ENCODE peak calls at places on chromosomes 3 and 15, in ten cellular contexts. B is T-cell; O is T-helper 9 cell; P is activated CD4-positive, CD25-positive, alpha-beta regulatory T cell; U is T-helper 17 cell; Z is GDM1; K is Peyer's patch; W is T-helper 2 cell; G is tibial nerve; X is lung. H is an unnamed sample.

GRCh38 chr3:17489139-17489538 is 253.3 kb downstream of the TBC1D5 start:
- DNase-seq in U (no peak), X (no peak), P (no peak), B (no peak), Z (no peak), W (no peak), G (no peak), K (no peak), O (no peak), H (no peak)

GRCh38 chr3:126121074-126121473 is 37.1 kb upstream of the SLC41A3 start:
- DNase-seq in G (no peak), U (peak), Z (no peak), X (no peak), O (no peak), W (no peak), K (no peak), B (no peak), P (no peak), H (no peak)

GRCh38 chr3:86814918-86815655 is 175.9 kb downstream of the VGLL3 start:
- DNase-seq in O (no peak), U (no peak), P (no peak), W (no peak), G (no peak), Z (no peak), K (no peak), B (no peak), X (no peak), H (no peak)

GRCh38 chr3:52052831-52053306 is 3.5 kb downstream of the DUSP7 start:
- DNase-seq in B (no peak), W (no peak), K (peak), Z (peak), P (no peak), G (peak), U (peak), O (peak), X (peak), H (peak)

GRCh38 chr3:96983731-96984130 is 169.3 kb downstream of the EPHA6 start:
- DNase-seq in X (no peak), P (no peak), W (no peak), O (no peak), Z (no peak), G (no peak), U (no peak), B (no peak), K (no peak), H (no peak)

GRCh38 chr3:110293660-110294059 is 778.0 kb upstream of the NECTIN3 start:
- DNase-seq in W (no peak), X (no peak), Z (no peak), G (no peak), P (no peak), K (no peak), O (no peak), U (no peak), B (no peak), H (no peak)

GRCh38 chr15:27696530-27696929 is 402.6 kb downstream of the OCA2 start:
- DNase-seq in P (no peak), K (no peak), G (no peak), B (no peak), W (no peak), X (no peak), O (no peak), U (no peak), Z (no peak), H (no peak)

GRCh38 chr3:132180337-132180791 is 136.8 kb upstream of the ACP3 start:
- DNase-seq in X (no peak), B (no peak), P (no peak), W (no peak), K (no peak), Z (peak), U (no peak), G (no peak), O (no peak), H (no peak)

GRCh38 chr3:191141728-191142127 is 57.3 kb upstream of the OSTN start:
- DNase-seq in U (no peak), G (no peak), K (no peak), Z (no peak), P (no peak), X (no peak), B (no peak), O (no peak), W (no peak), H (no peak)

GRCh38 chr3:49523756-49524747 is 30.2 kb upstream of the BSN start:
- DNase-seq in K (no peak), G (no peak), W (no peak), Z (no peak), U (no peak), X (no peak), P (no peak), B (no peak), O (no peak), H (no peak)

GRCh38 chr3:128349963-128350599 is 116.6 kb downstream of the DNAJB8 start:
- DNase-seq in B (no peak), W (no peak), X (no peak), O (no peak), G (no peak), K (peak), U (no peak), Z (no peak), P (no peak), H (no peak)

GRCh38 chr15:35530698-35531097 is 15.3 kb downstream of the DPH6 start:
- DNase-seq in U (no peak), Z (no peak), K (no peak), O (no peak), P (no peak), W (no peak), G (no peak), B (no peak), X (no peak), H (no peak)

GRCh38 chr15:66677336-66677735 is 24.7 kb upstream of the SMAD6 start:
- DNase-seq in Z (no peak), X (no peak), G (no peak), B (no peak), W (no peak), O (no peak), K (no peak), U (no peak), P (no peak), H (no peak)

GRCh38 chr3:193057616-193058015 is 140.0 kb upstream of the MB21D2 start:
- DNase-seq in B (no peak), P (no peak), O (no peak), Z (no peak), W (no peak), G (no peak), X (no peak), U (no peak), K (no peak), H (no peak)

GRCh38 chr15:91752081-91752810 is 101.3 kb upstream of the SLCO3A1 start:
- DNase-seq in Z (no peak), P (no peak), K (no peak), B (no peak), O (no peak), X (no peak), G (no peak), W (no peak), U (no peak), H (no peak)

GRCh38 chr3:14352002-14352627 is 50.3 kb upstream of the SLC6A6 start:
- DNase-seq in W (no peak), U (no peak), O (no peak), B (no peak), G (no peak), K (no peak), Z (no peak), X (no peak), P (no peak), H (no peak)

GRCh38 chr3:65672876-65673815 is 365.6 kb downstream of the MAGI1 start:
- DNase-seq in O (no peak), B (no peak), Z (peak), U (no peak), W (no peak), P (no peak), G (peak), X (peak), K (peak), H (peak)

GRCh38 chr15:60172147-60172546 is 168.0 kb downstream of the FOXB1 start:
- DNase-seq in G (no peak), B (no peak), W (no peak), K (no peak), U (no peak), Z (no peak), P (no peak), O (no peak), X (no peak), H (no peak)

GRCh38 chr3:133578548-133579191 is 5.2 kb downstream of the CDV3 start:
- DNase-seq in B (no peak), P (no peak), X (no peak), K (no peak), G (no peak), W (no peak), U (no peak), O (no peak), Z (no peak), H (no peak)

GRCh38 chr3:101823525-101823924 is 25.8 kb upstream of the NFKBIZ start:
- DNase-seq in U (no peak), P (no peak), O (no peak), W (no peak), K (no peak), X (no peak), G (no peak), Z (no peak), B (no peak), H (no peak)

GRCh38 chr3:158847466-158847849 is 45.6 kb downstream of the MFSD1 start:
- DNase-seq in W (no peak), Z (no peak), U (no peak), G (no peak), X (no peak), K (no peak), O (no peak), P (no peak), B (no peak), H (no peak)

GRCh38 chr3:46908294-46908985 is 30.9 kb downstream of the PTH1R start:
- DNase-seq in B (no peak), G (peak), K (peak), Z (no peak), W (no peak), X (no peak), O (no peak), U (no peak), P (no peak), H (no peak)

GRCh38 chr15:82730022-82730530 is 20.4 kb upstream of the AP3B2 start:
- DNase-seq in Z (no peak), G (no peak), O (no peak), W (no peak), B (no peak), U (no peak), X (no peak), P (no peak), K (no peak), H (no peak)

GRCh38 chr15:37995461-37996347 is 61.3 kb downstream of the TMCO5A start:
- DNase-seq in U (no peak), Z (peak), K (no peak), X (no peak), P (no peak), W (no peak), B (no peak), O (no peak), G (no peak), H (no peak)

GRCh38 chr3:186102687-186103086 is 6.2 kb downstream of the ETV5 start:
- DNase-seq in X (no peak), K (no peak), U (no peak), Z (no peak), W (no peak), O (no peak), P (no peak), B (no peak), G (no peak), H (no peak)

GRCh38 chr15:73560501-73561117 is 72.6 kb downstream of the NPTN start:
- DNase-seq in X (no peak), G (no peak), Z (peak), B (no peak), P (no peak), K (no peak), W (no peak), U (no peak), O (no peak), H (no peak)

GRCh38 chr3:140004271-140004670 is 69.3 kb downstream of the CLSTN2 start:
- DNase-seq in Z (no peak), G (no peak), X (no peak), B (no peak), K (no peak), W (no peak), U (no peak), O (no peak), P (no peak), H (no peak)

GRCh38 chr3:81043660-81044199 is 717.7 kb downstream of the GBE1 start:
- DNase-seq in W (no peak), Z (no peak), B (no peak), X (no peak), P (no peak), K (no peak), U (no peak), G (no peak), O (no peak), H (no peak)

GRCh38 chr3:63290686-63291085 is 12.6 kb downstream of the SYNPR start:
- DNase-seq in X (no peak), K (no peak), P (no peak), G (no peak), U (no peak), O (no peak), Z (no peak), W (no peak), B (no peak), H (no peak)

GRCh38 chr3:183745300-183746098 is 47.9 kb downstream of the YEATS2 start:
- DNase-seq in X (no peak), W (no peak), B (no peak), K (no peak), G (no peak), U (no peak), P (no peak), Z (no peak), O (no peak), H (no peak)

GRCh38 chr15:64693134-64693533 is 82.3 kb downstream of the RBPMS2 start:
- DNase-seq in X (no peak), W (no peak), P (no peak), Z (peak), K (no peak), O (no peak), B (no peak), U (no peak), G (no peak), H (no peak)

GRCh38 chr15:23073890-23074631 is 34.7 kb upstream of the TUBGCP5 start:
- DNase-seq in W (no peak), Z (no peak), G (no peak), P (no peak), U (no peak), O (no peak), B (no peak), X (no peak), K (no peak), H (peak)

GRCh38 chr3:134355416-134355815 is 18.8 kb downstream of the AMOTL2 start:
- DNase-seq in K (no peak), U (no peak), W (no peak), P (no peak), G (no peak), Z (no peak), O (no peak), X (no peak), B (no peak), H (no peak)

GRCh38 chr3:60998855-60999254 is 252.4 kb downstream of the FHIT start:
- DNase-seq in K (no peak), G (no peak), X (no peak), O (no peak), B (no peak), U (no peak), Z (no peak), P (no peak), W (no peak), H (no peak)

GRCh38 chr15:90212221-90213079 is 11.3 kb downstream of the SEMA4B start:
- DNase-seq in P (no peak), Z (no peak), U (no peak), G (no peak), W (no peak), B (no peak), X (no peak), K (no peak), O (no peak), H (no peak)

GRCh38 chr15:59594493-59594942 is 17.1 kb upstream of the GCNT3 start:
- DNase-seq in Z (no peak), P (no peak), B (no peak), K (no peak), G (no peak), O (no peak), W (no peak), U (no peak), X (no peak), H (peak)